ENCODE peak calls at places on chromosomes 12 and 14, in five cellular contexts. M, B, K, N and P are unnamed samples.

GRCh38 chr14:22598896-22599244 is 770 bp downstream of the ABHD4 start:
- DNase-seq in M (peak), B (no peak), K (no peak), N (no peak), P (peak)

GRCh38 chr12:2493086-2493485 is 301.7 kb upstream of the FKBP4 start:
- DNase-seq in M (no peak), B (no peak), K (no peak), N (no peak), P (no peak)

GRCh38 chr12:50453872-50454271 is 50.9 kb upstream of the DIP2B start:
- DNase-seq in M (no peak), B (no peak), K (no peak), N (no peak), P (no peak)

GRCh38 chr12:124888203-124888602 is 24.5 kb upstream of the SCARB1 start:
- DNase-seq in M (no peak), B (no peak), K (no peak), N (no peak), P (no peak)

GRCh38 chr12:52496590-52497071 is 3.6 kb upstream of the KRT6A start:
- DNase-seq in M (peak), B (no peak), K (no peak), N (no peak), P (no peak)

GRCh38 chr12:68349083-68349700 is 17.0 kb upstream of the MDM1 start:
- DNase-seq in M (no peak), B (no peak), K (no peak), N (no peak), P (no peak)

GRCh38 chr12:130955238-130955816 is 1.6 kb downstream of the ADGRD1 start:
- DNase-seq in M (no peak), B (no peak), K (no peak), N (no peak), P (no peak)

GRCh38 chr12:103205906-103206305 is 248.4 kb downstream of the ASCL1 start:
- DNase-seq in M (no peak), B (no peak), K (no peak), N (no peak), P (no peak)

GRCh38 chr12:11134300-11134699 is at the start of gene TAS2R30:
- DNase-seq in M (no peak), B (no peak), K (no peak), N (no peak), P (no peak)

GRCh38 chr12:234891-235415 is 21.0 kb upstream of the SLC6A12 start:
- DNase-seq in M (no peak), B (no peak), K (no peak), N (no peak), P (no peak)

GRCh38 chr12:129559756-129560155 is 344.1 kb downstream of the TMEM132D start:
- DNase-seq in M (no peak), B (no peak), K (no peak), N (no peak), P (no peak)

GRCh38 chr14:21647380-21647779 is 6.3 kb upstream of the OR4E2 start:
- DNase-seq in M (no peak), B (no peak), K (no peak), N (no peak), P (peak)

GRCh38 chr12:126362964-126363363 is 1297.7 kb downstream of the AACS start:
- DNase-seq in M (no peak), B (no peak), K (no peak), N (no peak), P (no peak)

GRCh38 chr14:90538095-90538494 is 141.3 kb downstream of the CALM1 start:
- DNase-seq in M (no peak), B (no peak), K (no peak), N (no peak), P (no peak)

GRCh38 chr14:70171719-70172118 is 17.0 kb downstream of the SLC8A3 start:
- DNase-seq in M (no peak), B (no peak), K (no peak), N (no peak), P (no peak)

GRCh38 chr14:69612759-69613145 is 1.4 kb downstream of the SUSD6 start:
- DNase-seq in M (no peak), B (no peak), K (no peak), N (no peak), P (no peak)

GRCh38 chr14:39417014-39417413 is 15.2 kb downstream of the FBXO33 start:
- DNase-seq in M (no peak), B (no peak), K (no peak), N (no peak), P (no peak)

GRCh38 chr12:95343461-95344230 is 126.0 kb downstream of the VEZT start:
- DNase-seq in M (no peak), B (no peak), K (no peak), N (no peak), P (no peak)

GRCh38 chr14:97977711-97978261 is 1180.6 kb downstream of the VRK1 start:
- DNase-seq in M (peak), B (peak), K (peak), N (peak), P (peak)

GRCh38 chr14:104130974-104131651 is 7.3 kb upstream of the KIF26A start:
- DNase-seq in M (peak), B (no peak), K (no peak), N (no peak), P (no peak)